ENCODE peak calls at places on chromosomes 3 and 15, in ten cellular contexts. Y is thyroid gland, C is ovary, U is upper lobe of right lung, L is gastrocnemius medialis, N is right lobe of liver, M is left ventricle myocardium inferior, Q is hepatocyte, G is body of pancreas, K is MM.1S. H is an unnamed sample. For H3K4me1, the result is how much of the 10 kb centered on the place peaks cover.

GRCh38 chr15:76341366-76342045 is 4.9 kb downstream of the ISL2 start:
- DNase-seq in N (no peak), M (no peak), U (no peak), K (no peak), Q (no peak), L (no peak), G (peak), C (no peak), Y (no peak), H (no peak)

GRCh38 chr3:99925584-99925983 is 107.9 kb downstream of the CMSS1 start:
- DNase-seq in K (no peak), U (peak), C (peak), G (peak), L (peak), N (no peak), Y (peak), Q (peak), M (peak), H (no peak)

GRCh38 chr15:40320409-40320808 is 3.1 kb upstream of the INAFM2 start:
- DNase-seq in K (no peak), C (no peak), G (no peak), L (no peak), N (no peak), M (no peak), Y (no peak), U (no peak), Q (no peak), H (no peak)

GRCh38 chr3:12143949-12144504 is 14.7 kb downstream of the TIMP4 start:
- DNase-seq in N (no peak), L (peak), G (peak), Y (peak), M (peak), Q (peak), U (peak), K (no peak), C (peak), H (peak)

GRCh38 chr15:65115542-65115941 is 542 bp upstream of the UBAP1L start:
- DNase-seq in M (no peak), K (no peak), C (no peak), N (no peak), G (no peak), Q (no peak), U (no peak), L (no peak), Y (no peak), H (no peak)

GRCh38 chr15:60412807-60413597 is 15.2 kb upstream of the ANXA2 start:
- DNase-seq in G (no peak), M (no peak), Y (no peak), U (no peak), K (no peak), N (no peak), C (no peak), Q (no peak), L (no peak), H (no peak)

GRCh38 chr3:33388374-33389100 is 51.7 kb downstream of the UBP1 start:
- DNase-seq in Y (no peak), G (no peak), L (no peak), C (no peak), U (no peak), N (no peak), K (no peak), M (no peak), Q (no peak), H (no peak)

GRCh38 chr3:193301441-193301840 is 60.4 kb downstream of the PLAAT1 start:
- DNase-seq in L (no peak), Q (no peak), M (no peak), G (no peak), K (no peak), Y (no peak), N (no peak), U (no peak), C (no peak), H (no peak)

GRCh38 chr3:197550489-197550888 is 5.3 kb downstream of the BDH1 start:
- DNase-seq in C (no peak), Q (no peak), K (no peak), Y (peak), M (no peak), L (no peak), G (no peak), N (no peak), U (no peak), H (no peak)

GRCh38 chr15:56919708-56920637 is 1.5 kb downstream of the TCF12 start:
- DNase-seq in N (no peak), K (peak), Q (no peak), Y (peak), U (peak), L (peak), M (peak), G (peak), C (peak), H (peak)

GRCh38 chr3:46725663-46726314 is 8.1 kb upstream of the PRSS50 start:
- DNase-seq in L (no peak), Q (no peak), Y (peak), U (no peak), N (no peak), G (no peak), M (no peak), C (no peak), K (no peak), H (no peak)

GRCh38 chr3:190990898-190991297 is 128.4 kb upstream of the GMNC start:
- DNase-seq in Q (no peak), G (no peak), M (no peak), C (no peak), L (no peak), N (no peak), U (no peak), K (no peak), Y (no peak), H (no peak)

GRCh38 chr15:43433661-43434303 is 59.2 kb downstream of the TP53BP1 start:
- DNase-seq in C (no peak), N (no peak), Y (no peak), M (no peak), U (no peak), Q (no peak), K (no peak), L (no peak), G (no peak), H (no peak)

GRCh38 chr15:83871808-83872559 is 218.1 kb downstream of the ADAMTSL3 start:
- DNase-seq in Q (peak), M (no peak), K (no peak), N (no peak), C (no peak), L (no peak), Y (no peak), G (peak), U (no peak), H (no peak)

GRCh38 chr15:95880630-95881029 is 449.9 kb upstream of the NR2F2 start:
- DNase-seq in K (no peak), Y (no peak), U (no peak), G (no peak), C (no peak), N (no peak), M (no peak), Q (no peak), L (no peak), H (no peak)

GRCh38 chr3:58824285-58824684 is 157.7 kb upstream of the FAM3D start:
- DNase-seq in Y (peak), C (no peak), U (peak), N (peak), M (peak), L (no peak), K (no peak), G (peak), Q (peak), H (no peak)

GRCh38 chr15:33008284-33009011 is 186.1 kb downstream of the FMN1 start:
- DNase-seq in K (peak), N (no peak), Q (no peak), L (no peak), C (no peak), M (no peak), G (no peak), Y (no peak), U (no peak), H (no peak)

GRCh38 chr3:4038351-4038750 is 239.1 kb downstream of the LRRN1 start:
- DNase-seq in U (no peak), Y (no peak), C (no peak), Q (no peak), L (no peak), G (no peak), M (no peak), K (no peak), N (no peak), H (no peak)

GRCh38 chr15:44662478-44663409 is 718 bp downstream of the SPG11 start:
- DNase-seq in U (peak), M (peak), K (peak), L (peak), C (peak), Y (peak), Q (peak), N (peak), G (peak), H (peak)

GRCh38 chr3:26106119-26106690 is 316.3 kb downstream of the OXSM start:
- DNase-seq in Q (peak), L (no peak), M (no peak), K (no peak), C (no peak), Y (peak), N (no peak), U (no peak), G (no peak), H (no peak)

GRCh38 chr15:67146214-67146613 is 80.8 kb downstream of the SMAD3 start:
- DNase-seq in M (peak), N (peak), Q (peak), Y (peak), U (no peak), K (no peak), C (peak), L (peak), G (peak), H (peak)

GRCh38 chr3:140942221-140943104 is 827 bp downstream of the SLC25A36 start:
- DNase-seq in M (peak), K (peak), Y (peak), U (peak), Q (peak), G (peak), L (peak), N (peak), C (peak), H (peak)

DNA sequence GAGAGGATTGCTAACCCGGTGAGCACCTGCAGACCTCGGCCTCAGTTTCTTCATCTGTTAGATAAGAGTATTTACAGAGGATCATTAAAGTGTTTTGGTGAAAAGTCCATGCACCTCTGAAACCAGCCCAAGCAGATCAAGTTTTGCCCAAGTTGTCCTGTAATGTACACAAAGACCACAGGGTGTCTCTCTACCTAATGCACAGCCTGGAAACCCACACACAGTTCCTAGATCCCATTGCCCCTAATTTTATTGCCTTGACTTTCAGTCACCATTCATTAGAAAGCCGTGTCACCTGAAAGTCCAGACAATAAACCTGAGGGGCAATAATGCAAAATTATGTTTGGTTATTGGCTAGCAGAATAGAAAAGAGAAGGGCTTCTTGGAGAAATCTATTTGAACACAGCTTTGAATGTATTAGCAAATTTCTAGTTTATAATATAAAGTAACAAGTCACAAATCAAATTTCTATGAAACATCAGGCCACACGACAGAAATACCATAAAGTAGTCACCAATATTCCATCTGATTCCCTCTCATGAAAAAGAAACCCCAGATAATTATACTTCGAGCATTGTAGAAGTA is 161.3 kb upstream of the SLC2A2 start:
- DNase-seq in C (no peak), U (no peak), K (peak), G (peak), Y (peak), L (no peak), Q (peak), M (no peak), N (no peak), H (no peak)
- TF ChIP-seq CTCF in C (no peak), U (peak), K (peak), G (peak), Y (peak), L (peak), Q (peak), M (peak), N (peak), H (peak)

DNA sequence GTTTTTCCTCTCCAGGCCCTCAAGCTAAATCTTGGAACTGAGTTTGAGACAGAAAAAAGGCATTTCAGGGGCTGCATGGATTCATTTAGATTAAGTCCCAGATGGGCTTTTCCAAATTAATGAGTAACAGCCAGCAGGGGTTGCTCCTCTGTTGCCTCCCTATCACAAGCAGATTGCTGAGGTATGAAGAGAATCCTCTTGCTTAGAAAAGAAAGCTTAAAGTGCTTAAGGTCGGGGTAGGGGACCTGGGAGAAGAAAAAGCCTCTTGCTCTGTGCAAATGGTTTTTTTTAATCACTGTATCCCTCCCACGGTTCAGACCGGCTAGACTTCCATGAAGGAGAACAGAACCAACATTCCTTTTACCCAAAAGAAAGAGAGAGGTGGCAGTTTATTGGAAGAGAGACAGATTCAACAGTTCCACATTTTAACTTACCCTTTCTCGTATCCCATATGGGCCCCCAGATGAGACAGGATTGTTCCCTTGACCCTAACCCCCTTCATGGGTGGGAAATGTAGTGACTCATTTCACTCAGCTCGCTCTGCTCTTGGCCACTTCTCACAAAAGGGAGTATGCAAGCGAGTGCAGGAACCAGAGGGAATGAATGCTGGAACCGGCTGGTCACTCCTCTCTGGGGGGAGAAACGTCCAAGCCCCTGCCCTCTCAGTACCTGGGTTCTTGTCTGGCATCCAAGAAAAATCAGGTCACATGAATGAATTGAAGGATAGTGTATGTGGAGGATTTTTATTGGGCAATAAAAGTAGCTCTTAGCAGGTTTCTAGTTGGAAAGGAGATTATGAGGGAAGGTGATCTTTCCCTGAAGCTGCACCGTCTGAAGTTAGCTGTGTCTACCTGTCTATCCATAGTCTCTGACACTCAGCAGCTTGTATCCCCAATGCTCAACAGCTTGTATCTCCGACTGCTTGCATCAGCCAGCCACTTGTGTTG is 745.2 kb downstream of the SI start:
- DNase-seq in L (no peak), Y (no peak), K (no peak), C (no peak), Q (peak), N (no peak), G (no peak), U (no peak), M (no peak), H (no peak)
- H3K27ac ChIP-seq in L (no peak), Y (no peak), K (no peak), C (no peak), Q (peak), N (no peak), G (no peak), U (no peak), M (no peak), H (no peak)

GRCh38 chr3:18079062-18079461 is 336.6 kb upstream of the TBC1D5 start:
- DNase-seq in N (no peak), C (no peak), L (no peak), M (no peak), Y (no peak), Q (no peak), K (no peak), U (no peak), G (no peak), H (no peak)
- H3K4me1 ChIP-seq in N (under half), C (under half), L (under half), M (under half), Y (under half), Q (under half), K (under half), U (under half), G (under half), H (under half)

GRCh38 chr3:129415830-129416229 is 12.6 kb downstream of the EFCAB12 start:
- DNase-seq in Y (no peak), U (no peak), L (no peak), C (no peak), K (no peak), M (no peak), Q (no peak), N (no peak), G (no peak), H (no peak)

GRCh38 chr3:129416408-129416807 is 12.0 kb downstream of the EFCAB12 start:
- DNase-seq in C (no peak), M (no peak), Q (no peak), N (no peak), G (no peak), L (no peak), U (no peak), K (no peak), Y (no peak), H (no peak)

GRCh38 chr3:129417354-129417753 is 11.1 kb downstream of the EFCAB12 start:
- DNase-seq in Q (no peak), N (no peak), U (no peak), Y (no peak), M (no peak), L (no peak), C (no peak), K (no peak), G (no peak), H (no peak)

GRCh38 chr3:129419476-129419875 is 9.0 kb downstream of the EFCAB12 start:
- DNase-seq in K (no peak), C (no peak), Q (no peak), N (no peak), Y (no peak), U (no peak), L (no peak), M (no peak), G (no peak), H (no peak)

DNA sequence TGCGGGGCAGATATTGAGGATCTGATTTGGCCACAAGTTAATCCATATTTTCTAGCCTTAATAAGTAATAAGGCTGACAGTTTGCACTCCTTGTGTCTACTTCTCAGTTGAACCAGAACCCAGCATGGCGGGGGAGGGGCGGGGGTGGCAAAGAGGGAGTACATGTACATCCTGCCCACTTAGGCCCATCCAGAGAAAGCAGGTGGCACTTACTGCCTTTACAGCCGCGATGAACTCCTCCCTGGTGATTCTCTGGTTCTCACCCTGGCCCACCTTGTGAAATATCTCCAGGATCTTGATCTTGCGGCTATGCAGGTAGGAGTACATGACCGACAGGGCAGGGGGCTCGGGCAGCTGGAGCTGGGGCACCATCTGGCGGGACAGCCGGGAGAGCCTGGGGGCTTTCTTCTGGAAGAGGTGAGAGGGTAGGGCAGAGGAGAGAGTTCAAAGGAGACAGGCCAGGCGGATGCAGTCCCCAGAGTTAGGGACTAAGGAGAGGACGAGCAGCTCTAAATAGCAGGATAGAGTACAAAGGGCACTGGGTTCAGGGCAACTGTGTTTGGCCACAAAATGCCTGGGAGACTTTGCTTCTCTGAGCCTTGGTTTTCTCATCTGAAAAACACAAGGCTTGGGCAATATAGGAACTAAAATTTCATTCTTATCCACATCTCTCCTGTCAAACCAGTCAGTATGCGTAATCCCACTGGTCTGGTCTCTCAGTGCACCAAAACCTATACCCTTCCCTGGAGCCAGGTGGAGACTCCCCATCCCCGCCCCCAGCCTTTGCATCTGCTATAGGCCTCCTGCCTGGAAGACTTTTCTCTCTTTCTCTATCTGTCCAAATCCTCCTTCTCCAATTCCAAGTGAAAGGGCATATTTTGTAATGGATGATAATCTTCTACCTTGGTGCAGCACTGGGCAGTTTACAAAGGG is 10.1 kb downstream of the EFCAB12 start:
- DNase-seq in M (no peak), G (no peak), Y (no peak), K (no peak), C (no peak), L (no peak), U (no peak), Q (no peak), N (no peak), H (no peak)
- TF ChIP-seq CTCF in M (no peak), G (no peak), Y (no peak), K (no peak), C (no peak), L (no peak), U (no peak), Q (no peak), N (no peak), H (no peak)

GRCh38 chr3:61780455-61781239 is 219.3 kb downstream of the PTPRG start:
- DNase-seq in K (no peak), G (no peak), Y (no peak), U (no peak), N (no peak), M (no peak), Q (no peak), C (no peak), L (no peak), H (no peak)
- H3K27ac ChIP-seq in K (no peak), G (no peak), Y (no peak), U (no peak), N (no peak), M (peak), Q (no peak), C (no peak), L (no peak), H (no peak)

GRCh38 chr3:71548995-71549394 is 34.5 kb downstream of the FOXP1 start:
- DNase-seq in C (no peak), U (no peak), M (no peak), Q (no peak), N (no peak), K (no peak), G (no peak), Y (no peak), L (no peak), H (no peak)
- H3K4me1 ChIP-seq in C (under half), U (under half), M (under half), Q (under half), N (under half), K (under half), G (under half), Y (under half), L (under half), H (under half)

DNA sequence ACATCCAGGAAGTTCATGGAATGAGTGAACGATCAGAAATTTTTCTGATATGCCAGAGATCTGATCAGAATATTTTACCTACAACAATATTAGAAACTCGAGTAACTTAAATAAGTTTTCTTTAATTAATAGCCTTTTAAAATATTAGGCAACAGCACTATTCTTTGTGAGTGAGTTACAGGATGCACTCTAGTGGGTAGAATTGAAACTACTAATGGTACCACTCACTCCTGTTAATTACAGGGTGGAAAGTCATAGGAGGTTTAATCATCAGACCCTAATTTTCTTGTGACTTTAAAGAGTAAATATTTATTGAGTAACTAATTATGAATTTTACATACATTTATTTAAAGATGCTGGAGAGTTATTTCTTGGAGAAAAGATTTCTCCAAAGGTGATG is 217.3 kb downstream of the CACNA2D3 start:
- DNase-seq in U (no peak), G (no peak), M (no peak), L (no peak), K (no peak), C (no peak), Y (no peak), Q (no peak), N (no peak), H (no peak)
- TF ChIP-seq CTCF in U (no peak), G (peak), M (no peak), L (no peak), K (no peak), C (no peak), Y (peak), Q (peak), N (peak), H (no peak)

GRCh38 chr15:42270996-42271395 is 2.0 kb upstream of the GANC start:
- DNase-seq in C (no peak), M (no peak), L (no peak), N (no peak), Y (no peak), U (no peak), G (no peak), K (no peak), Q (no peak), H (no peak)
- H3K27ac ChIP-seq in C (no peak), M (no peak), L (peak), N (no peak), Y (no peak), U (peak), G (no peak), K (no peak), Q (peak), H (peak)

H was measured in psoas muscle.